ENCODE peak calls at places on chromosomes 5 and 9, in four cellular contexts. O is adrenal gland, C is upper lobe of left lung, N is endothelial cell of umbilical vein. R is an unnamed sample.

GRCh38 chr5:10144040-10144439 is 105.6 kb downstream of the ATPSCKMT start:
- DNase-seq in C (no peak), O (no peak), N (no peak), R (no peak)

GRCh38 chr9:137255448-137256114 is 454 bp downstream of the NELFB start:
- DNase-seq in C (no peak), N (peak), O (peak), R (no peak)

GRCh38 chr9:114108016-114108833 is 9.1 kb upstream of the KIF12 start:
- DNase-seq in N (peak), C (peak), O (peak), R (peak)

GRCh38 chr5:115309751-115310370 is 13.4 kb upstream of the CCDC112 start:
- DNase-seq in O (no peak), N (peak), C (no peak), R (no peak)

GRCh38 chr5:14628346-14628745 is 36.2 kb upstream of the OTULIN start:
- DNase-seq in O (peak), C (no peak), N (peak), R (no peak)

GRCh38 chr5:17050236-17050635 is 114.1 kb upstream of the MYO10 start:
- DNase-seq in N (peak), C (no peak), O (no peak), R (no peak)

GRCh38 chr9:114592356-114592755 is 4.8 kb downstream of the ATP6V1G1 start:
- DNase-seq in N (peak), O (peak), C (no peak), R (peak)

GRCh38 chr5:9094582-9094981 is 451.3 kb downstream of the SEMA5A start:
- DNase-seq in N (no peak), C (no peak), O (no peak), R (no peak)

GRCh38 chr5:55554879-55555278 is 20.1 kb upstream of the PLPP1 start:
- DNase-seq in C (no peak), N (no peak), O (no peak), R (no peak)

GRCh38 chr5:92371889-92372235 is 988.7 kb upstream of the ARRDC3 start:
- DNase-seq in N (no peak), C (no peak), O (no peak), R (no peak)

GRCh38 chr5:107470007-107470582 is 200.6 kb downstream of the EFNA5 start:
- DNase-seq in C (no peak), O (no peak), N (peak), R (no peak)

GRCh38 chr9:127541176-127541575 is 70.9 kb upstream of the STXBP1 start:
- DNase-seq in N (no peak), C (no peak), O (no peak), R (no peak)

GRCh38 chr9:135335691-135336181 is 143.8 kb upstream of the PPP1R26 start:
- DNase-seq in C (peak), O (no peak), N (no peak), R (no peak)

GRCh38 chr5:33300209-33300742 is 140.5 kb upstream of the TARS1 start:
- DNase-seq in C (no peak), O (no peak), N (no peak), R (no peak)

GRCh38 chr9:120710110-120710981 is 3.9 kb downstream of the MEGF9 start:
- DNase-seq in N (peak), O (peak), C (no peak), R (no peak)
- TF ChIP-seq POLR2A in N (no peak), O (no peak), C (no peak), R (no peak)

GRCh38 chr9:97405551-97405950 is 6.3 kb upstream of the TDRD7 start:
- DNase-seq in C (no peak), N (no peak), O (no peak), R (no peak)

GRCh38 chr9:97411440-97411788 is 482 bp upstream of the TDRD7 start:
- DNase-seq in N (no peak), O (no peak), C (no peak), R (no peak)

GRCh38 chr9:97408562-97408961 is 3.3 kb upstream of the TDRD7 start:
- DNase-seq in O (no peak), N (no peak), C (no peak), R (no peak)

GRCh38 chr9:97403746-97404316 is 8.1 kb upstream of the TDRD7 start:
- DNase-seq in O (no peak), N (no peak), C (no peak), R (no peak)

DNA sequence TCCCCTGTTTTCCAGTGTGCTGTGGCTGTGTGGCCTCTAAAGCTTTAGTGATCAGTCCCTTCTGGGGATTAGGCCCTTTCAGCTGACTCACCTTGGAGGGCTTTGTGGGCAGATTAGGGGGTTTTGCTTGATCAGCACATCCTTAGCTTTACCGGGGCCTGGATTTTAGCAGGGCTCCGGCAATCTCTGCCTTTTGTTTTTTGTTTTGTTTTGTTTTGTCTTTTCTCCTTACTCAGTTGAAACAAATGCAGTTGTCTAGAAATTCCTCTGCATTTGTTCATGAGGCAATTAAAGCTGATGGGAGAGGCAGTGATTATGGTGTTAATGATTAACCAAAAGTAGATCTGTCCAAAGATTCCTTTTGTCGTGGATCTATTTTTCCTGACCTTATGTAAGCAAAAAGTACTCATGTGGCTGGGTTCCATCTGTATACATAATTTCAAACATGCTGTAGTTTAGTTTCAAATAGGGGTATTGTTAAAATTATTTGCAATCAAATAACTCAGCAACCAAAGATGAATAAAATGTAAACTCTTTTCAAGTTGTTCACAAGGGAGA is 5.2 kb upstream of the TDRD7 start:
- DNase-seq in O (no peak), N (no peak), C (no peak), R (no peak)
- H3K27ac ChIP-seq in O (no peak), N (no peak), C (no peak), R (no peak)

GRCh38 chr9:27054841-27055240 is 49.4 kb upstream of the LRRC19 start:
- DNase-seq in O (no peak), C (no peak), N (peak), R (no peak)
- TF ChIP-seq CTCF in O (no peak), C (no peak), N (no peak), R (no peak)

DNA sequence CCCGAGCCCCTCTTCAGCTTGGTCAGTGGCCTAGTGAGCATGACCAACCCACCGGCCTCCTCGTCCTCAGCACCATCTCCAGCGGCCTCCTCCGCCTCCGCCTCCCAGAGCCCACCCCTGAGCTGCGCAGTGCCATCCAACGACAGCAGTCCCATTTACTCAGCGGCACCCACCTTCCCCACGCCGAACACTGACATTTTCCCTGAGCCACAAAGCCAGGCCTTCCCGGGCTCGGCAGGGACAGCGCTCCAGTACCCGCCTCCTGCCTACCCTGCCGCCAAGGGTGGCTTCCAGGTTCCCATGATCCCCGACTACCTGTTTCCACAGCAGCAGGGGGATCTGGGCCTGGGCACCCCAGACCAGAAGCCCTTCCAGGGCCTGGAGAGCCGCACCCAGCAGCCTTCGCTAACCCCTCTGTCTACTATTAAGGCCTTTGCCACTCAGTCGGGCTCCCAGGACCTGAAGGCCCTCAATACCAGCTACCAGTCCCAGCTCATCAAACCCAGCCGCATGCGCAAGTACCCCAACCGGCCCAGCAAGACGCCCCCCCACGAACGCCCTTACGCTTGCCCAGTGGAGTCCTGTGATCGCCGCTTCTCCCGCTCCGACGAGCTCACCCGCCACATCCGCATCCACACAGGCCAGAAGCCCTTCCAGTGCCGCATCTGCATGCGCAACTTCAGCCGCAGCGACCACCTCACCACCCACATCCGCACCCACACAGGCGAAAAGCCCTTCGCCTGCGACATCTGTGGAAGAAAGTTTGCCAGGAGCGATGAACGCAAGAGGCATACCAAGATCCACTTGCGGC is 1.8 kb downstream of the EGR1 start:
- DNase-seq in N (peak), C (peak), O (no peak), R (no peak)
- TF ChIP-seq POLR2A in N (no peak), C (no peak), O (peak), R (no peak)

R was measured in heart left ventricle.